ENCODE peak calls at places on chromosomes 6 and 20, in five cellular contexts. One of them, this sample, is unnamed.

GRCh38 chr20:23048283-23049200 is 930 bp downstream of the THBD start:
- DNase-seq in NCI-H1417: peak
- DNase-seq in lung: peak
- DNase-seq in SJSA1: peak
- DNase-seq in HuH-7.5: no peak
- DNase-seq in this sample: no peak

GRCh38 chr6:3873051-3873450 is 23.9 kb downstream of the FAM50B start:
- DNase-seq in SJSA1: no peak
- DNase-seq in NCI-H1417: no peak
- DNase-seq in lung: no peak
- DNase-seq in HuH-7.5: no peak
- DNase-seq in this sample: no peak

GRCh38 chr6:50655848-50656453 is 57.4 kb upstream of the TFAP2D start:
- DNase-seq in HuH-7.5: no peak
- DNase-seq in SJSA1: peak
- DNase-seq in NCI-H1417: peak
- DNase-seq in lung: no peak
- DNase-seq in this sample: no peak

GRCh38 chr6:85473748-85474147 is 23.9 kb downstream of the NT5E start:
- DNase-seq in HuH-7.5: no peak
- DNase-seq in NCI-H1417: no peak
- DNase-seq in lung: no peak
- DNase-seq in SJSA1: no peak
- DNase-seq in this sample: no peak

GRCh38 chr6:27867051-27867940 is 44.9 kb downstream of the OR2B2 start:
- DNase-seq in SJSA1: peak
- DNase-seq in HuH-7.5: peak
- DNase-seq in lung: peak
- DNase-seq in NCI-H1417: peak
- DNase-seq in this sample: peak

GRCh38 chr20:23636908-23637281 is 860 bp downstream of the CST3 start:
- DNase-seq in lung: no peak
- DNase-seq in NCI-H1417: no peak
- DNase-seq in HuH-7.5: no peak
- DNase-seq in SJSA1: no peak
- DNase-seq in this sample: no peak

GRCh38 chr6:135883045-135883444 is 31.5 kb downstream of the PDE7B start:
- DNase-seq in SJSA1: no peak
- DNase-seq in HuH-7.5: no peak
- DNase-seq in lung: no peak
- DNase-seq in NCI-H1417: no peak
- DNase-seq in this sample: no peak

GRCh38 chr6:123393333-123393732 is 243.4 kb downstream of the TRDN start:
- DNase-seq in lung: no peak
- DNase-seq in SJSA1: no peak
- DNase-seq in NCI-H1417: peak
- DNase-seq in HuH-7.5: no peak
- DNase-seq in this sample: no peak

GRCh38 chr6:56361812-56362211 is 114.4 kb upstream of the COL21A1 start:
- DNase-seq in SJSA1: no peak
- DNase-seq in HuH-7.5: no peak
- DNase-seq in lung: no peak
- DNase-seq in NCI-H1417: no peak
- DNase-seq in this sample: no peak

GRCh38 chr6:163149535-163149848 is 265.0 kb upstream of the QKI start:
- DNase-seq in HuH-7.5: no peak
- DNase-seq in SJSA1: no peak
- DNase-seq in NCI-H1417: no peak
- DNase-seq in lung: no peak
- DNase-seq in this sample: no peak

GRCh38 chr6:42140051-42140450 is 2.4 kb downstream of the C6orf132 start:
- DNase-seq in NCI-H1417: no peak
- DNase-seq in SJSA1: no peak
- DNase-seq in lung: no peak
- DNase-seq in HuH-7.5: no peak
- DNase-seq in this sample: no peak

GRCh38 chr6:141833001-141833655 is 299.6 kb upstream of the GJE1 start:
- DNase-seq in HuH-7.5: no peak
- DNase-seq in SJSA1: no peak
- DNase-seq in lung: no peak
- DNase-seq in NCI-H1417: no peak
- DNase-seq in this sample: no peak

GRCh38 chr20:924639-925038 is 8.5 kb upstream of the ANGPT4 start:
- DNase-seq in SJSA1: no peak
- DNase-seq in HuH-7.5: no peak
- DNase-seq in NCI-H1417: no peak
- DNase-seq in lung: no peak
- DNase-seq in this sample: no peak

GRCh38 chr6:34529665-34530327 is 26.3 kb downstream of the SPDEF start:
- DNase-seq in lung: no peak
- DNase-seq in HuH-7.5: no peak
- DNase-seq in NCI-H1417: no peak
- DNase-seq in SJSA1: no peak
- DNase-seq in this sample: no peak

GRCh38 chr20:47770931-47771330 is 14.3 kb downstream of the SULF2 start:
- DNase-seq in NCI-H1417: no peak
- DNase-seq in lung: no peak
- DNase-seq in HuH-7.5: no peak
- DNase-seq in SJSA1: no peak
- DNase-seq in this sample: no peak

GRCh38 chr20:46112430-46113020 is 5.6 kb upstream of the CD40 start:
- DNase-seq in NCI-H1417: no peak
- DNase-seq in HuH-7.5: no peak
- DNase-seq in SJSA1: no peak
- DNase-seq in lung: no peak
- DNase-seq in this sample: no peak

GRCh38 chr6:3228791-3229565 is 1.5 kb upstream of the TUBB2B start:
- DNase-seq in NCI-H1417: peak
- DNase-seq in SJSA1: no peak
- DNase-seq in lung: no peak
- DNase-seq in HuH-7.5: no peak
- DNase-seq in this sample: no peak

GRCh38 chr20:57622579-57623381 is 2.6 kb upstream of the ZBP1 start:
- DNase-seq in HuH-7.5: peak
- DNase-seq in lung: peak
- DNase-seq in SJSA1: peak
- DNase-seq in NCI-H1417: peak
- DNase-seq in this sample: no peak

GRCh38 chr6:168093071-168093505 is 14.1 kb upstream of the FRMD1 start:
- DNase-seq in HuH-7.5: no peak
- DNase-seq in SJSA1: no peak
- DNase-seq in NCI-H1417: no peak
- DNase-seq in lung: no peak
- DNase-seq in this sample: no peak

GRCh38 chr6:73263570-73263909 is 544 bp upstream of the KHDC1 start:
- DNase-seq in lung: no peak
- DNase-seq in SJSA1: no peak
- DNase-seq in NCI-H1417: no peak
- DNase-seq in HuH-7.5: no peak
- DNase-seq in this sample: no peak

GRCh38 chr20:62156592-62157386 is 13.2 kb downstream of the SS18L1 start:
- DNase-seq in HuH-7.5: peak
- DNase-seq in NCI-H1417: no peak
- DNase-seq in SJSA1: peak
- DNase-seq in lung: peak
- DNase-seq in this sample: no peak

GRCh38 chr6:53896237-53896636 is 101.4 kb downstream of the LRRC1 start:
- DNase-seq in SJSA1: peak
- DNase-seq in lung: no peak
- DNase-seq in NCI-H1417: no peak
- DNase-seq in HuH-7.5: no peak
- DNase-seq in this sample: no peak

GRCh38 chr6:14026831-14027539 is 90.6 kb upstream of the CD83 start:
- DNase-seq in SJSA1: no peak
- DNase-seq in HuH-7.5: no peak
- DNase-seq in lung: no peak
- DNase-seq in NCI-H1417: no peak
- DNase-seq in this sample: no peak

GRCh38 chr20:61042501-61043385 is 209.3 kb upstream of the CDH4 start:
- DNase-seq in NCI-H1417: no peak
- DNase-seq in HuH-7.5: no peak
- DNase-seq in SJSA1: no peak
- DNase-seq in lung: no peak
- DNase-seq in this sample: no peak

GRCh38 chr20:23298926-23299672 is 51.5 kb upstream of the NXT1 start:
- DNase-seq in lung: no peak
- DNase-seq in SJSA1: no peak
- DNase-seq in NCI-H1417: no peak
- DNase-seq in HuH-7.5: no peak
- DNase-seq in this sample: no peak

GRCh38 chr6:137925299-137925698 is 58.2 kb downstream of the TNFAIP3 start:
- DNase-seq in lung: no peak
- DNase-seq in SJSA1: no peak
- DNase-seq in NCI-H1417: no peak
- DNase-seq in HuH-7.5: no peak
- DNase-seq in this sample: no peak

GRCh38 chr20:52104546-52105044 is 87.0 kb downstream of the ZFP64 start:
- DNase-seq in NCI-H1417: no peak
- DNase-seq in HuH-7.5: peak
- DNase-seq in SJSA1: no peak
- DNase-seq in lung: no peak
- DNase-seq in this sample: no peak

GRCh38 chr6:42782689-42783176 is 881 bp downstream of the BICRAL start:
- DNase-seq in NCI-H1417: peak
- DNase-seq in SJSA1: peak
- DNase-seq in lung: peak
- DNase-seq in HuH-7.5: peak
- DNase-seq in this sample: no peak

GRCh38 chr20:18092890-18093289 is 35.2 kb upstream of the OVOL2 start:
- DNase-seq in HuH-7.5: no peak
- DNase-seq in NCI-H1417: no peak
- DNase-seq in lung: no peak
- DNase-seq in SJSA1: no peak
- DNase-seq in this sample: no peak

GRCh38 chr6:129555206-129555832 is 154.7 kb downstream of the ARHGAP18 start:
- DNase-seq in lung: no peak
- DNase-seq in HuH-7.5: no peak
- DNase-seq in SJSA1: no peak
- DNase-seq in NCI-H1417: no peak
- DNase-seq in this sample: no peak

GRCh38 chr6:36184311-36184710 is 12.2 kb upstream of the BRPF3 start:
- DNase-seq in NCI-H1417: no peak
- DNase-seq in HuH-7.5: no peak
- DNase-seq in SJSA1: no peak
- DNase-seq in lung: no peak
- DNase-seq in this sample: no peak

GRCh38 chr6:102114402-102114801 is 720.9 kb downstream of the GRIK2 start:
- DNase-seq in HuH-7.5: no peak
- DNase-seq in lung: no peak
- DNase-seq in SJSA1: no peak
- DNase-seq in NCI-H1417: no peak
- DNase-seq in this sample: no peak

GRCh38 chr6:119351005-119351394 is 1.4 kb upstream of the MAN1A1 start:
- DNase-seq in SJSA1: no peak
- DNase-seq in HuH-7.5: peak
- DNase-seq in NCI-H1417: no peak
- DNase-seq in lung: no peak
- DNase-seq in this sample: no peak

GRCh38 chr20:24863356-24863755 is 85.7 kb upstream of the CST7 start:
- DNase-seq in lung: no peak
- DNase-seq in NCI-H1417: no peak
- DNase-seq in HuH-7.5: no peak
- DNase-seq in SJSA1: no peak
- DNase-seq in this sample: no peak

GRCh38 chr6:116557863-116558262 is 4.3 kb downstream of the CALHM4 start:
- DNase-seq in HuH-7.5: no peak
- DNase-seq in NCI-H1417: peak
- DNase-seq in lung: peak
- DNase-seq in SJSA1: peak
- DNase-seq in this sample: no peak